ENCODE peak calls at places on chromosome 12, in nine cellular contexts. One of them, this sample, is unnamed.

GRCh38 chr12:131882804-131883520 is 11.5 kb upstream of the ULK1 start:
- DNase-seq in osteocyte: no peak
- DNase-seq in GM12865: no peak
- DNase-seq in adrenal gland: no peak
- DNase-seq in tibial artery: no peak
- DNase-seq in heart left ventricle: no peak
- DNase-seq in GM23338: no peak
- DNase-seq in GM20000: no peak
- DNase-seq in endothelial cell: no peak
- DNase-seq in this sample: no peak

GRCh38 chr12:85278598-85279448 is 1.2 kb upstream of the ALX1 start:
- DNase-seq in osteocyte: no peak
- DNase-seq in GM12865: no peak
- DNase-seq in adrenal gland: no peak
- DNase-seq in tibial artery: no peak
- DNase-seq in heart left ventricle: no peak
- DNase-seq in GM23338: peak
- DNase-seq in GM20000: no peak
- DNase-seq in endothelial cell: no peak
- DNase-seq in this sample: no peak

GRCh38 chr12:13981296-13981962 is at the start of gene GRIN2B:
- DNase-seq in osteocyte: no peak
- DNase-seq in GM12865: no peak
- DNase-seq in adrenal gland: no peak
- DNase-seq in tibial artery: no peak
- DNase-seq in heart left ventricle: no peak
- DNase-seq in GM23338: peak
- DNase-seq in GM20000: no peak
- DNase-seq in endothelial cell: peak
- DNase-seq in this sample: peak

GRCh38 chr12:41277019-41277770 is 89.1 kb downstream of the PDZRN4 start:
- DNase-seq in osteocyte: no peak
- DNase-seq in GM12865: peak
- DNase-seq in adrenal gland: peak
- DNase-seq in tibial artery: no peak
- DNase-seq in heart left ventricle: no peak
- DNase-seq in GM23338: peak
- DNase-seq in GM20000: peak
- DNase-seq in endothelial cell: peak
- DNase-seq in this sample: peak

GRCh38 chr12:42119085-42119633 is 25.5 kb downstream of the GXYLT1 start:
- DNase-seq in osteocyte: no peak
- DNase-seq in GM12865: peak
- DNase-seq in adrenal gland: no peak
- DNase-seq in tibial artery: no peak
- DNase-seq in heart left ventricle: no peak
- DNase-seq in GM23338: no peak
- DNase-seq in GM20000: no peak
- DNase-seq in endothelial cell: no peak
- DNase-seq in this sample: no peak

GRCh38 chr12:52313926-52314325 is 7.3 kb downstream of the KRT83 start:
- DNase-seq in osteocyte: peak
- DNase-seq in GM12865: no peak
- DNase-seq in adrenal gland: no peak
- DNase-seq in tibial artery: no peak
- DNase-seq in heart left ventricle: no peak
- DNase-seq in GM23338: no peak
- DNase-seq in GM20000: no peak
- DNase-seq in endothelial cell: no peak
- DNase-seq in this sample: no peak

GRCh38 chr12:926641-927040 is 22.9 kb downstream of the RAD52 start:
- DNase-seq in osteocyte: no peak
- DNase-seq in GM12865: no peak
- DNase-seq in adrenal gland: no peak
- DNase-seq in tibial artery: no peak
- DNase-seq in heart left ventricle: no peak
- DNase-seq in GM23338: no peak
- DNase-seq in GM20000: no peak
- DNase-seq in endothelial cell: no peak
- DNase-seq in this sample: no peak

GRCh38 chr12:94615284-94616216 is 34.8 kb downstream of the TMCC3 start:
- DNase-seq in osteocyte: no peak
- DNase-seq in GM12865: no peak
- DNase-seq in adrenal gland: peak
- DNase-seq in tibial artery: no peak
- DNase-seq in heart left ventricle: peak
- DNase-seq in GM23338: no peak
- DNase-seq in GM20000: no peak
- DNase-seq in endothelial cell: no peak
- DNase-seq in this sample: no peak

GRCh38 chr12:92729773-92730305 is 27.1 kb downstream of the PLEKHG7 start:
- DNase-seq in osteocyte: peak
- DNase-seq in GM12865: no peak
- DNase-seq in adrenal gland: no peak
- DNase-seq in tibial artery: no peak
- DNase-seq in heart left ventricle: no peak
- DNase-seq in GM23338: no peak
- DNase-seq in GM20000: no peak
- DNase-seq in endothelial cell: no peak
- DNase-seq in this sample: no peak

GRCh38 chr12:131700271-131700670 is 10.6 kb upstream of the SFSWAP start:
- DNase-seq in osteocyte: peak
- DNase-seq in GM12865: no peak
- DNase-seq in adrenal gland: no peak
- DNase-seq in tibial artery: no peak
- DNase-seq in heart left ventricle: no peak
- DNase-seq in GM23338: no peak
- DNase-seq in GM20000: no peak
- DNase-seq in endothelial cell: no peak
- DNase-seq in this sample: no peak

GRCh38 chr12:12983420-12984035 is 16.5 kb downstream of the HEBP1 start:
- DNase-seq in osteocyte: no peak
- DNase-seq in GM12865: peak
- DNase-seq in adrenal gland: peak
- DNase-seq in tibial artery: no peak
- DNase-seq in heart left ventricle: no peak
- DNase-seq in GM23338: peak
- DNase-seq in GM20000: no peak
- DNase-seq in endothelial cell: peak
- DNase-seq in this sample: no peak

GRCh38 chr12:59595557-59596231 is at the start of gene SLC16A7:
- DNase-seq in osteocyte: peak
- DNase-seq in GM12865: peak
- DNase-seq in adrenal gland: peak
- DNase-seq in tibial artery: peak
- DNase-seq in heart left ventricle: peak
- DNase-seq in GM23338: peak
- DNase-seq in GM20000: peak
- DNase-seq in endothelial cell: peak
- DNase-seq in this sample: peak

GRCh38 chr12:12804432-12804886 is 8.7 kb upstream of the DDX47 start:
- DNase-seq in osteocyte: no peak
- DNase-seq in GM12865: no peak
- DNase-seq in adrenal gland: no peak
- DNase-seq in tibial artery: no peak
- DNase-seq in heart left ventricle: no peak
- DNase-seq in GM23338: no peak
- DNase-seq in GM20000: no peak
- DNase-seq in endothelial cell: no peak
- DNase-seq in this sample: no peak

GRCh38 chr12:3606101-3606500 is 115.1 kb downstream of the PRMT8 start:
- DNase-seq in osteocyte: no peak
- DNase-seq in GM12865: no peak
- DNase-seq in adrenal gland: no peak
- DNase-seq in tibial artery: no peak
- DNase-seq in heart left ventricle: no peak
- DNase-seq in GM23338: no peak
- DNase-seq in GM20000: no peak
- DNase-seq in endothelial cell: no peak
- DNase-seq in this sample: no peak

GRCh38 chr12:4274396-4274959 is 916 bp downstream of the CCND2 start:
- DNase-seq in osteocyte: peak
- DNase-seq in GM12865: peak
- DNase-seq in adrenal gland: no peak
- DNase-seq in tibial artery: no peak
- DNase-seq in heart left ventricle: no peak
- DNase-seq in GM23338: peak
- DNase-seq in GM20000: no peak
- DNase-seq in endothelial cell: peak
- DNase-seq in this sample: no peak

GRCh38 chr12:24360057-24360456 is 410.6 kb upstream of the SOX5 start:
- DNase-seq in osteocyte: no peak
- DNase-seq in GM12865: no peak
- DNase-seq in adrenal gland: no peak
- DNase-seq in tibial artery: no peak
- DNase-seq in heart left ventricle: no peak
- DNase-seq in GM23338: no peak
- DNase-seq in GM20000: no peak
- DNase-seq in endothelial cell: no peak
- DNase-seq in this sample: no peak
- TF ChIP-seq CTCF in osteocyte: peak
- TF ChIP-seq CTCF in GM12865: no peak
- TF ChIP-seq CTCF in adrenal gland: no peak
- TF ChIP-seq CTCF in tibial artery: no peak
- TF ChIP-seq CTCF in heart left ventricle: no peak
- TF ChIP-seq CTCF in GM23338: no peak
- TF ChIP-seq CTCF in GM20000: no peak
- TF ChIP-seq CTCF in endothelial cell: no peak
- TF ChIP-seq CTCF in this sample: no peak

DNA sequence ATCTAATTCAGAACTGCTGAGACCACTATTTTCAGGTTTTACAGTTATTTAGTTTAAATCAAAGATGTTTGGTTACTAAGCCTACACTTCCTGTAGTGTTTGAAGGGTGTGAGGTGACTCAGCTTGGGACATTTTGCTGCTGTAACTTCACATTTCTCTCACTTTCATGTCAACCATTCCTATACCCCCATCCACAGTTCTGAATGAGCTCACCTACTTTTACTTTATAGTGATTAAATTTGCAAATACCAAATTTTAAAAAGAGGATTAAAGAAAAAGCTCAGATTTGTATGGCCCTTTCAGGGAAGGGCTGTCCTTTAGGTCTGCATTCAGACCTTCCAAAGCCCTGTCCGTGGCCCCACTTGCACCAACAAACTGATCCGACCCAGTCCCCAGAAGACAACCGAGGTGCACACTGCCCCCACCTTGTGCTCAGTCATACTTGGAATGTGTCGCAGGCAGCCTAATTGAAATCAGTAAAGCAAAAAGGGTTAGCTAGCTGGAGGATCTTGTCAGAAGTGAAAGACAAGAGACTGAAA is 174.4 kb downstream of the MON2 start:
- DNase-seq in osteocyte: no peak
- DNase-seq in GM12865: peak
- DNase-seq in adrenal gland: no peak
- DNase-seq in tibial artery: no peak
- DNase-seq in heart left ventricle: no peak
- DNase-seq in GM23338: no peak
- DNase-seq in GM20000: peak
- DNase-seq in endothelial cell: no peak
- DNase-seq in this sample: peak
- TF ChIP-seq CTCF in osteocyte: no peak
- TF ChIP-seq CTCF in GM12865: no peak
- TF ChIP-seq CTCF in adrenal gland: no peak
- TF ChIP-seq CTCF in tibial artery: no peak
- TF ChIP-seq CTCF in heart left ventricle: no peak
- TF ChIP-seq CTCF in GM23338: peak
- TF ChIP-seq CTCF in GM20000: no peak
- TF ChIP-seq CTCF in endothelial cell: no peak
- TF ChIP-seq CTCF in this sample: no peak

DNA sequence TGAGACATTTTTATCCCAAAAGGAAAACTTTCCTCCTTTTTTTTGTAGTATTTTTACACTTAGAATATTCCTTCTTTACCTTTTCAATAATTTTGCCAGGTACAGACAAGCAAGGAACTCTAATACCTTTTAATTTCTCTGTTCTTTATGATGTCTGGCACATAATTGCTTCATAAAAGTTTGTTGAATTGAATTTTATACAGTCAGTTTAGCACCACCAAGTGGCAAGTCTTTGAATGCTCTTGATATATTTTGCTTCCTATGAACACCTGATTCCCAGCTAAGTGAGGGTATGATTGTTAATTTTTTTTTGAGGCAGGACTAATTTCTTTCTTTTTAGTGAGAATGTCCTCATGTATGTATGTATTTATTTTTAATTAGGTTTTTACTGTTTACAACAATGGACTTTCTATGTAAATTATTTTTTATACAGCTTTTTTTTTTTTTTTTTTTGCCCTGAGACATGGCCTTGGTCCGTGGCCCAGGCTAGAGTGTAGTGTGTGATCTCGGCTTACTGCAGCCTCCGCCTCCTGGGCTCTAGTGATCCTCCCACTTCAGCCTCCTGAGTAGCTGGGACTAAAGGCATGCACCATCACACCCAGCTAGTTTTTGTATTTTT is 6.9 kb downstream of the TBC1D15 start:
- DNase-seq in osteocyte: no peak
- DNase-seq in GM12865: peak
- DNase-seq in adrenal gland: no peak
- DNase-seq in tibial artery: no peak
- DNase-seq in heart left ventricle: no peak
- DNase-seq in GM23338: peak
- DNase-seq in GM20000: no peak
- DNase-seq in endothelial cell: no peak
- DNase-seq in this sample: no peak
- TF ChIP-seq CTCF in osteocyte: peak
- TF ChIP-seq CTCF in GM12865: peak
- TF ChIP-seq CTCF in adrenal gland: peak
- TF ChIP-seq CTCF in tibial artery: peak
- TF ChIP-seq CTCF in heart left ventricle: peak
- TF ChIP-seq CTCF in GM23338: peak
- TF ChIP-seq CTCF in GM20000: peak
- TF ChIP-seq CTCF in endothelial cell: no peak
- TF ChIP-seq CTCF in this sample: peak

GRCh38 chr12:68686595-68687521 is at the start of gene NUP107:
- DNase-seq in osteocyte: peak
- DNase-seq in GM12865: peak
- DNase-seq in adrenal gland: peak
- DNase-seq in tibial artery: peak
- DNase-seq in heart left ventricle: peak
- DNase-seq in GM23338: peak
- DNase-seq in GM20000: peak
- DNase-seq in endothelial cell: peak
- DNase-seq in this sample: peak
- TF ChIP-seq CTCF in osteocyte: no peak
- TF ChIP-seq CTCF in GM12865: no peak
- TF ChIP-seq CTCF in adrenal gland: no peak
- TF ChIP-seq CTCF in tibial artery: peak
- TF ChIP-seq CTCF in heart left ventricle: no peak
- TF ChIP-seq CTCF in GM23338: no peak
- TF ChIP-seq CTCF in GM20000: no peak
- TF ChIP-seq CTCF in endothelial cell: no peak
- TF ChIP-seq CTCF in this sample: no peak

DNA sequence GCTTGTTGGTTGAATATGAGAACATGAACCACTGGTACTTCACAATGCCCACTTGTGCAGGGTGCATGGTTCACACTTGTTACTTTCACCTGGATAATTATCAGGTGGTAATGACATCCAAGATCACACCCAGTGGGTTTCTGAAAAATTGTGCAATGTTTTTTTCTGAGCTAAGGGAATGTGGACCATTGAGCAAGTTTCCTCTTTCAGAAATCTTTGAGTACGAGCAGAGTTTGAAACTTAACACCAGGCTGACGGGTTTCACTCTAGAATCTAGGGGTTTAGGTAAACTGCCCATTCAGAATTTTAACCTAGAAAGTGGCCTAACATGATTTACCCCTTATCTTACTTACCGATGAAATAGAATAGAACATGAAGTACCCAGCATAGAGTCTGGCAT is 389.6 kb downstream of the PAWR start:
- DNase-seq in osteocyte: no peak
- DNase-seq in GM12865: no peak
- DNase-seq in adrenal gland: no peak
- DNase-seq in tibial artery: no peak
- DNase-seq in heart left ventricle: no peak
- DNase-seq in GM23338: no peak
- DNase-seq in GM20000: no peak
- DNase-seq in endothelial cell: no peak
- DNase-seq in this sample: no peak
- TF ChIP-seq CTCF in osteocyte: no peak
- TF ChIP-seq CTCF in GM12865: no peak
- TF ChIP-seq CTCF in adrenal gland: no peak
- TF ChIP-seq CTCF in tibial artery: no peak
- TF ChIP-seq CTCF in heart left ventricle: no peak
- TF ChIP-seq CTCF in GM23338: no peak
- TF ChIP-seq CTCF in GM20000: no peak
- TF ChIP-seq CTCF in endothelial cell: no peak
- TF ChIP-seq CTCF in this sample: no peak

This sample was measured in activated CD8-positive, alpha-beta T cell treated with anti-CD3 and anti-CD28 coated beads for 36 hours.